ENCODE peak calls at places on chromosomes 3 and 15, in eight cellular contexts. H, Q, Y, M, R, X, L and T are unnamed samples.

GRCh38 chr15:69297642-69298353 is 914 bp upstream of the PAQR5 start:
- DNase-seq in Q (no peak), M (no peak), R (no peak), X (no peak), L (no peak), H (no peak), Y (no peak), T (no peak)

GRCh38 chr3:13572926-13573623 is 24.1 kb downstream of the FBLN2 start:
- DNase-seq in H (no peak), Q (no peak), L (no peak), M (no peak), R (no peak), X (no peak), Y (no peak), T (no peak)

GRCh38 chr15:74897300-74897701 is 7.5 kb downstream of the MPI start:
- DNase-seq in X (no peak), M (no peak), Q (no peak), L (no peak), Y (no peak), H (no peak), R (no peak), T (no peak)

GRCh38 chr15:51253385-51253784 is 85.0 kb downstream of the CYP19A1 start:
- DNase-seq in Y (no peak), L (no peak), X (no peak), R (no peak), M (no peak), H (no peak), Q (no peak), T (no peak)

GRCh38 chr3:134544306-134544705 is 58.4 kb downstream of the CEP63 start:
- DNase-seq in H (no peak), Q (no peak), R (no peak), X (no peak), M (no peak), Y (no peak), L (no peak), T (no peak)

GRCh38 chr3:54822206-54822605 is 105.7 kb downstream of the LRTM1 start:
- DNase-seq in Y (no peak), X (no peak), H (peak), Q (no peak), R (no peak), L (peak), M (peak), T (peak)

GRCh38 chr3:44363591-44363990 is 25.0 kb downstream of the TCAIM start:
- DNase-seq in H (no peak), Y (no peak), X (no peak), M (no peak), R (no peak), L (no peak), Q (no peak), T (no peak)

GRCh38 chr15:64855206-64856000 is 13.7 kb downstream of the PLEKHO2 start:
- DNase-seq in X (no peak), M (peak), R (no peak), Q (no peak), Y (no peak), L (peak), H (peak), T (no peak)

GRCh38 chr3:133283958-133284807 is 115.7 kb upstream of the BFSP2 start:
- DNase-seq in M (no peak), X (no peak), L (no peak), R (peak), Y (no peak), Q (no peak), H (no peak), T (no peak)

GRCh38 chr3:56131976-56132590 is 336.2 kb downstream of the ERC2 start:
- DNase-seq in Q (no peak), H (peak), R (no peak), Y (no peak), X (no peak), L (peak), M (peak), T (peak)

GRCh38 chr3:5188419-5189405 is 1.2 kb downstream of the EDEM1 start:
- DNase-seq in H (peak), R (no peak), L (peak), Q (no peak), Y (no peak), M (peak), X (peak), T (peak)

GRCh38 chr3:54121404-54122045 is 827 bp upstream of the CACNA2D3 start:
- DNase-seq in L (no peak), M (peak), Y (no peak), H (no peak), R (peak), Q (peak), X (no peak), T (no peak)

GRCh38 chr15:77974416-77975331 is 102.8 kb downstream of the TBC1D2B start:
- DNase-seq in H (no peak), M (no peak), Q (no peak), X (no peak), Y (no peak), R (no peak), L (no peak), T (no peak)

GRCh38 chr15:68352401-68353062 is 75.0 kb downstream of the FEM1B start:
- DNase-seq in H (peak), X (no peak), M (peak), R (no peak), Y (peak), L (peak), Q (no peak), T (peak)

GRCh38 chr3:109927161-109927560 is 589.8 kb upstream of the DPPA4 start:
- DNase-seq in Y (no peak), L (peak), Q (no peak), R (no peak), X (no peak), M (peak), H (peak), T (peak)

GRCh38 chr3:117322866-117323265 is 613.3 kb downstream of the TUSC7 start:
- DNase-seq in L (no peak), H (peak), R (no peak), Y (no peak), Q (no peak), M (peak), X (peak), T (peak)

GRCh38 chr15:58537480-58537879 is 105.7 kb downstream of the LIPC start:
- DNase-seq in H (no peak), L (no peak), M (no peak), Q (no peak), X (no peak), Y (no peak), R (no peak), T (no peak)

GRCh38 chr3:172150896-172151295 is 111.5 kb downstream of the FNDC3B start:
- DNase-seq in R (no peak), L (no peak), X (no peak), H (no peak), Q (no peak), Y (no peak), M (no peak), T (no peak)

GRCh38 chr3:73393005-73393404 is 231.7 kb downstream of the PDZRN3 start:
- DNase-seq in Q (no peak), R (no peak), X (no peak), L (no peak), M (no peak), H (no peak), Y (no peak), T (no peak)

GRCh38 chr15:37520882-37521281 is 413.6 kb upstream of the TMCO5A start:
- DNase-seq in Q (no peak), Y (no peak), R (no peak), X (no peak), M (no peak), L (no peak), H (no peak), T (no peak)

GRCh38 chr15:50676799-50677483 is 9.7 kb downstream of the TRPM7 start:
- DNase-seq in X (no peak), H (peak), L (peak), M (peak), Y (no peak), Q (no peak), R (no peak), T (peak)

GRCh38 chr3:167716920-167717319 is 17.8 kb downstream of the PDCD10 start:
- DNase-seq in Q (no peak), X (no peak), H (no peak), Y (no peak), R (no peak), M (no peak), L (no peak), T (no peak)

GRCh38 chr15:29040367-29040745 is 154.6 kb downstream of the APBA2 start:
- DNase-seq in R (no peak), M (peak), X (no peak), H (no peak), L (no peak), Q (no peak), Y (no peak), T (peak)

GRCh38 chr15:32718082-32718821 is 448 bp downstream of the GREM1 start:
- DNase-seq in M (peak), Y (no peak), H (peak), Q (no peak), L (peak), R (peak), X (peak), T (peak)

GRCh38 chr3:48157215-48157840 is 30.9 kb downstream of the CDC25A start:
- DNase-seq in H (no peak), Q (no peak), X (no peak), R (no peak), Y (no peak), M (peak), L (peak), T (no peak)

GRCh38 chr15:69018951-69019350 is 4.5 kb downstream of the NOX5 start:
- DNase-seq in R (no peak), Q (no peak), M (no peak), Y (no peak), L (no peak), H (no peak), X (no peak), T (no peak)

GRCh38 chr3:127929818-127930217 is 14.8 kb downstream of the KBTBD12 start:
- DNase-seq in L (peak), R (no peak), Y (no peak), X (no peak), H (no peak), M (no peak), Q (no peak), T (no peak)

GRCh38 chr15:69860921-69861320 is 236.8 kb downstream of the TLE3 start:
- DNase-seq in R (no peak), H (no peak), L (no peak), Y (no peak), M (no peak), X (no peak), Q (no peak), T (no peak)

GRCh38 chr3:62757045-62757444 is 118.2 kb downstream of the CADPS start:
- DNase-seq in M (no peak), H (no peak), X (no peak), R (no peak), Y (no peak), Q (no peak), L (no peak), T (no peak)

GRCh38 chr3:86785381-86785780 is 205.6 kb downstream of the VGLL3 start:
- DNase-seq in Q (no peak), L (no peak), H (peak), M (peak), Y (no peak), X (no peak), R (no peak), T (peak)

GRCh38 chr3:93969443-93969842 is 4.3 kb downstream of the PROS1 start:
- DNase-seq in Y (no peak), L (peak), H (peak), R (no peak), X (no peak), Q (no peak), M (peak), T (no peak)

GRCh38 chr3:126179825-126180476 is 435 bp downstream of the ALDH1L1 start:
- DNase-seq in R (peak), M (no peak), H (no peak), Y (no peak), X (peak), L (no peak), Q (no peak), T (no peak)

GRCh38 chr15:25600751-25601150 is 161.9 kb upstream of the UBE3A start:
- DNase-seq in X (no peak), Y (no peak), H (no peak), L (no peak), M (no peak), R (no peak), Q (no peak), T (no peak)

GRCh38 chr3:112391648-112392047 is 58.7 kb downstream of the CD200 start:
- DNase-seq in M (no peak), X (no peak), H (peak), L (no peak), R (no peak), Y (no peak), Q (no peak), T (no peak)

GRCh38 chr3:130783629-130784028 is 37.0 kb upstream of the PIK3R4 start:
- DNase-seq in H (no peak), X (no peak), R (no peak), Y (no peak), M (peak), Q (no peak), L (peak), T (peak)
- TF ChIP-seq CTCF in H (no peak), X (no peak), R (no peak), Y (no peak), M (no peak), Q (no peak), L (no peak), T (no peak)

DNA sequence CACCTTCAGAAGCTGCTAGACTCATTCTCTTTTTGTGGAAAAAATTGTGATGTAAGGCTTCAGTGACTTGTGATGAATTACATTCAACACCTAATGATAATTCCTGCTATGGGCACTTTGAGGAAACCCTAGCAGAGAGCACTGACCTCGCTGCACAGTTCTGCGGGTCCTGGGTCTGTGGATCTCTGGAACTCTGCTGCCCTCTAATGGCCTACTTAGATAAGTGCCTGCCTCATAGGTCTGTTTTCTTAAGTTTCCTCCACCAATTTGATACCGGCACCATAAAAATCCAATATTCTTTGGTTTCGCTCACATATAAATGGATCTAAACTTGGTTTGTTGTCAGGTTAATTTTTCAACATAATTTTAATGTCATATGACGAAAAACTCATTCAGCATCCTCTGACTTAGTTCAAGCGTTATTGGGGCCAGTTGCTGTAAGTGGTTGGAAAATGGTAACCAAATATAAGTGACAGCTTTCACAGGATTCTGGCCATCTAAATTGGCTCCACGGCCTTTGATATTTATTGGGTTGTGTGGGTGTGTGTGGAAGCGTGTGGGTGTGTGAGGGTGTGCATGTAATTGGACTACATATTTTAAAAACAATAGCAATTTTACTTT is 10.4 kb downstream of the SLITRK3 start:
- DNase-seq in L (peak), Q (no peak), M (peak), R (peak), H (peak), X (peak), Y (no peak), T (peak)
- TF ChIP-seq CTCF in L (peak), Q (peak), M (peak), R (peak), H (peak), X (peak), Y (peak), T (peak)

GRCh38 chr3:138945646-138946553 is 1.0 kb downstream of the FOXL2 start:
- DNase-seq in M (peak), X (peak), Q (no peak), Y (no peak), R (peak), L (peak), H (peak), T (peak)
- TF ChIP-seq CTCF in M (no peak), X (peak), Q (peak), Y (no peak), R (peak), L (peak), H (peak), T (peak)

DNA sequence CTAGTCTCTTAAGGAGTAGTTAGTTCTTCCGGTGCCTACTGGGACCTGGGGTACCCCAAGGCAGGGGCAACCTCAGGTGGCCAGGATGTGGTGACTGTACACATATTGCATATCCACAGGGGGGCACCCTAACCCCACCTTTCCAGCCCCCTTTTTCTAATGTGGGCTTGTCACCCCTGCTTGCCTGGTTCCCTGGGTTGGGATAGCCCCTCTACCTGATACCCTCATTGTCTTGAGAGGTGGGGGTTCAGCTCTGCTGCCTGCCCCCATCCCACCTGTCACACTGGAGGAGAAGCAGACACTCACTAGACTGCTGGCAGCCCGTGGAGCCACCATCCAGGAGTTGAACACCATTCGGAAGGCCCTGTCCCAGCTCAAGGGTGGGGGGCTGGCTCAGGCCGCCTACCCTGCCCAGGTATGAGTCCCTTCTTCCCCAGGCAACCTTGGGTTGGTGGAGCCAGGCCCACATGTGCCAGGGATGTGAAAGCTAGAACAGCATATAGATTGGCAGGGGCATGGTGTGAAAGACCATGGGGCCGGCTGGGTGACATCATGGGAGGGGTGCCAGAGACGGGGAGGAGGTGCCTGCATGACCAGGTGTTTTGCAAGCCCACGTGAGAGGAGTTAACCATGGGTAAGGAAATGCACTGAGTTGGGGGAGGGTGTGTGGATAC is 4.0 kb downstream of the GLYCTK start:
- DNase-seq in L (no peak), Q (no peak), H (no peak), Y (no peak), X (peak), R (peak), M (no peak), T (no peak)
- TF ChIP-seq CTCF in L (peak), Q (peak), H (peak), Y (peak), X (peak), R (peak), M (peak), T (peak)

GRCh38 chr3:45690331-45691035 is 1.3 kb downstream of the SACM1L start:
- DNase-seq in X (no peak), H (no peak), Q (no peak), Y (no peak), M (peak), R (no peak), L (peak), T (no peak)
- TF ChIP-seq CTCF in X (no peak), H (no peak), Q (no peak), Y (no peak), M (no peak), R (no peak), L (peak), T (peak)